ENCODE peak calls at places on chromosomes 13 and 19, in seven cellular contexts. O is PC-3, W is heart right ventricle, V is H1, N is sigmoid colon, R is thyroid gland, A is A549. X is an unnamed sample.

GRCh38 chr13:46321494-46322225 is 65.4 kb downstream of the RUBCNL start:
- DNase-seq in A (peak; percentile 38), N (no peak), W (peak; percentile 34), O (peak; percentile 59), V (peak; percentile 9), R (peak; percentile 47), X (peak; percentile 78)

GRCh38 chr19:45446295-45446694 is 21.5 kb upstream of the FOSB start:
- DNase-seq in N (no peak), W (no peak), R (no peak), A (peak; percentile 83), O (peak; percentile 44), V (no peak), X (peak; percentile 62)

GRCh38 chr19:39705578-39706188 is 1.4 kb downstream of the LGALS14 start:
- DNase-seq in O (no peak), V (no peak), A (no peak), W (no peak), R (no peak), N (no peak), X (peak; percentile 8)

GRCh38 chr13:32824061-32824460 is 192.2 kb upstream of the KL start:
- DNase-seq in A (no peak), N (no peak), O (no peak), V (no peak), R (no peak), W (no peak), X (no peak)

GRCh38 chr13:34340534-34340933 is 522.6 kb downstream of the RFC3 start:
- DNase-seq in R (no peak), W (no peak), O (peak; percentile 85), A (peak; percentile 69), V (no peak), N (no peak), X (no peak)

GRCh38 chr13:98842858-98843481 is 90.5 kb upstream of the SLC15A1 start:
- DNase-seq in W (peak; percentile 72), V (no peak), A (peak; percentile 73), R (peak; percentile 55), N (peak; percentile 81), O (peak; percentile 69), X (peak; percentile 86)

GRCh38 chr13:36880961-36881360 is 39.1 kb downstream of the SMAD9 start:
- DNase-seq in V (no peak), O (no peak), A (no peak), R (no peak), N (no peak), W (no peak), X (no peak)

GRCh38 chr19:47417107-47417745 is 2.1 kb downstream of the MEIS3 start:
- DNase-seq in O (no peak), N (no peak), R (no peak), A (no peak), V (no peak), W (no peak), X (no peak)

GRCh38 chr13:52159159-52159982 is at the start of gene NEK3:
- DNase-seq in W (peak; percentile 77), A (peak; percentile 75), V (peak; percentile 23), O (peak; percentile 48), R (peak; percentile 61), N (peak; percentile 83), X (peak; percentile 75)

GRCh38 chr19:38385804-38386257 is 2.0 kb downstream of the GGN start:
- DNase-seq in N (no peak), A (no peak), O (no peak), W (no peak), V (no peak), R (no peak), X (no peak)

GRCh38 chr13:51271528-51272070 is 49.4 kb downstream of the FAM124A start:
- DNase-seq in N (no peak), O (no peak), V (no peak), R (no peak), A (no peak), W (no peak), X (no peak)

GRCh38 chr19:290539-291521 is at the start of gene PLPP2:
- DNase-seq in A (peak; percentile 62), O (no peak), W (no peak), R (peak; percentile 85), N (no peak), V (peak; percentile 85), X (no peak)

GRCh38 chr19:13937479-13938360 is 497 bp downstream of the PODNL1 start:
- DNase-seq in N (no peak), O (no peak), R (no peak), V (no peak), W (no peak), A (no peak), X (peak; percentile 28)

GRCh38 chr13:74056829-74057564 is 77.2 kb downstream of the KLF12 start:
- DNase-seq in W (peak; percentile 82), R (no peak), A (no peak), V (no peak), N (no peak), O (no peak), X (no peak)

GRCh38 chr19:53621885-53622710 is 9.7 kb upstream of the DPRX start:
- DNase-seq in W (no peak), A (peak; percentile 66), O (no peak), R (no peak), V (no peak), N (no peak), X (no peak)

GRCh38 chr13:100432611-100433010 is 156.0 kb downstream of the GGACT start:
- DNase-seq in R (no peak), V (no peak), A (no peak), W (no peak), N (no peak), O (no peak), X (no peak)

GRCh38 chr13:84706004-84706710 is 823.9 kb upstream of the SLITRK1 start:
- DNase-seq in V (no peak), N (no peak), R (no peak), O (no peak), A (no peak), W (no peak), X (no peak)

GRCh38 chr19:56504581-56504980 is 3.1 kb upstream of the ZNF471 start:
- DNase-seq in R (no peak), V (no peak), O (no peak), A (no peak), W (no peak), N (no peak), X (peak; percentile 60)

GRCh38 chr13:78586706-78587105 is 16.6 kb downstream of the POU4F1 start:
- DNase-seq in W (no peak), A (no peak), O (no peak), R (no peak), N (no peak), V (no peak), X (no peak)

GRCh38 chr13:98480915-98481510 is 95.9 kb downstream of the STK24 start:
- DNase-seq in W (no peak), R (no peak), V (no peak), N (peak; percentile 82), O (no peak), A (no peak), X (peak; percentile 15)

GRCh38 chr19:5682293-5682592 is 1.4 kb downstream of the HSD11B1L start:
- DNase-seq in A (no peak), W (no peak), O (no peak), V (no peak), N (no peak), R (no peak), X (no peak)
- H3K4me3 ChIP-seq in A (no peak overlapping the region), W (no peak overlapping the region), O (no peak overlapping the region), V (no peak overlapping the region), N (no peak overlapping the region), R (no peak overlapping the region), X (no peak overlapping the region)

GRCh38 chr13:57862879-57863278 is 231.3 kb downstream of the PCDH17 start:
- DNase-seq in A (no peak), O (no peak), W (no peak), V (no peak), R (no peak), N (no peak), X (no peak)

GRCh38 chr13:57858376-57858775 is 226.8 kb downstream of the PCDH17 start:
- DNase-seq in O (no peak), W (no peak), A (no peak), N (no peak), R (no peak), V (no peak), X (no peak)

GRCh38 chr13:57857945-57858344 is 226.4 kb downstream of the PCDH17 start:
- DNase-seq in W (no peak), A (no peak), O (no peak), R (no peak), N (no peak), V (no peak), X (no peak)
- TF ChIP-seq CTCF in W (no peak), A (no peak), O (no peak), R (no peak), N (no peak), V (no peak), X (no peak)

DNA sequence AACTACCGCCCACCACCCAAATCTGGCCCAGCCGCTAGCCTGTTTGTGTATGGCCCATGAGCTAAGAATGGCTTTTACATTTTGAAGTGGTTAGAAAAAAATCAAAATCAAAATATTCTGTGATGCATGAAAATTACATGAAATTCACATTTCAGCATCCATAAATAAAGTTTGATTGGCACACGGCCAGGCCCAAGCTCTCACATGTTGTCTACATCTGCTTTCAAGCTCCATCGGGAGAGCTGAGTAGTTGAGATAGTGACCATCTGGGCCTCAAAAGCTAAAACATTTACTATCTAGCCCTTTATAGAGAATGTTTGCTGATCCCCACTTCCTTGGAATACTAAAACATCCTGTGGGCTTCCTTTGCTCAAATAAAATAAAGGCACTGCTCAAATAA is 14.5 kb downstream of the RFX2 start:
- DNase-seq in W (peak; percentile 51), N (no peak), O (no peak), A (no peak), V (no peak), R (no peak), X (no peak)
- H3K4me1 ChIP-seq in W (peaks cover 40% of the 10 kb centered on the region), N (peaks cover 69% of the 10 kb centered on the region), O (peaks cover 17% of the 10 kb centered on the region), A (peaks cover 20% of the 10 kb centered on the region), V (no peaks in the 10 kb centered on the region), R (peaks cover 9% of the 10 kb centered on the region), X (peaks cover 32% of the 10 kb centered on the region)

GRCh38 chr19:2040647-2041435 is 10.2 kb downstream of the MKNK2 start:
- DNase-seq in O (no peak), W (peak; percentile 16), V (no peak), R (peak; percentile 68), A (no peak), N (peak; percentile 69), X (no peak)
- H3K4me3 ChIP-seq in O (no peak overlapping the region), W (no peak overlapping the region), V (no peak overlapping the region), R (no peak overlapping the region), A (peak overlapping the region; percentile 35), N (peak overlapping the region; percentile 37), X (no peak overlapping the region)

GRCh38 chr13:61563645-61564044 is 148.0 kb upstream of the PCDH20 start:
- DNase-seq in N (no peak), W (no peak), R (no peak), V (no peak), O (no peak), A (no peak), X (no peak)
- TF ChIP-seq CTCF in N (no peak), W (no peak), R (no peak), V (no peak), O (no peak), A (no peak), X (no peak)

GRCh38 chr19:33411621-33412180 is 38.2 kb downstream of the CEBPG start:
- DNase-seq in V (no peak), N (no peak), A (no peak), R (no peak), O (no peak), W (no peak), X (no peak)
- H3K4me1 ChIP-seq in V (no peaks in the 10 kb centered on the region), N (peaks cover 4% of the 10 kb centered on the region), A (no peaks in the 10 kb centered on the region), R (no peaks in the 10 kb centered on the region), O (peaks cover 4% of the 10 kb centered on the region), W (no peaks in the 10 kb centered on the region), X (no peaks in the 10 kb centered on the region)

GRCh38 chr13:111202745-111203144 is 87.6 kb downstream of the ARHGEF7 start:
- DNase-seq in O (peak; percentile 18), R (no peak), N (no peak), V (no peak), A (peak; percentile 26), W (peak; percentile 81), X (no peak)
- H3K4me3 ChIP-seq in O (no peak overlapping the region), R (no peak overlapping the region), N (no peak overlapping the region), V (no peak overlapping the region), A (no peak overlapping the region), W (peak overlapping the region; percentile 18), X (no peak overlapping the region)